ENCODE peak calls at places on chromosomes 6 and 20, in five cellular contexts. W, K, D, P and X are unnamed samples. For H3K36me3, the result is how much of the 10 kb centered on the place peaks cover.

GRCh38 chr6:37624121-37624520 is 73.6 kb downstream of the MDGA1 start:
- DNase-seq in W (no peak), K (no peak), D (no peak), P (no peak), X (no peak)

GRCh38 chr6:54621285-54621684 is 225.3 kb upstream of the FAM83B start:
- DNase-seq in W (no peak), K (no peak), D (no peak), P (no peak), X (no peak)

GRCh38 chr20:48751871-48752270 is 75.9 kb downstream of the PREX1 start:
- DNase-seq in W (no peak), K (peak), D (no peak), P (no peak), X (no peak)

GRCh38 chr6:119209452-119210205 is 131.2 kb upstream of the FAM184A start:
- DNase-seq in W (no peak), K (no peak), D (no peak), P (no peak), X (no peak)

GRCh38 chr6:17493286-17493685 is 99.9 kb downstream of the CAP2 start:
- DNase-seq in W (no peak), K (no peak), D (no peak), P (no peak), X (no peak)

GRCh38 chr6:5671162-5671561 is 335.6 kb downstream of the NRN1 start:
- DNase-seq in W (no peak), K (no peak), D (no peak), P (no peak), X (peak)

GRCh38 chr6:107657755-107658461 is 166.2 kb downstream of the SCML4 start:
- DNase-seq in W (no peak), K (peak), D (peak), P (peak), X (no peak)

GRCh38 chr6:107101661-107102413 is 13.5 kb downstream of the BEND3 start:
- DNase-seq in W (no peak), K (peak), D (no peak), P (no peak), X (no peak)

GRCh38 chr6:32868257-32868788 is 14.3 kb downstream of the PSMB9 start:
- DNase-seq in W (no peak), K (peak), D (peak), P (peak), X (peak)

GRCh38 chr6:150580489-150580888 is 19.2 kb upstream of the PLEKHG1 start:
- DNase-seq in W (no peak), K (no peak), D (no peak), P (no peak), X (no peak)

GRCh38 chr6:151705994-151706733 is 101.3 kb upstream of the ESR1 start:
- DNase-seq in W (no peak), K (no peak), D (no peak), P (no peak), X (no peak)

GRCh38 chr20:57476641-57477461 is 48.1 kb downstream of the CTCFL start:
- DNase-seq in W (no peak), K (no peak), D (no peak), P (peak), X (no peak)

GRCh38 chr20:35893942-35894341 is 60.4 kb downstream of the SCAND1 start:
- DNase-seq in W (no peak), K (no peak), D (no peak), P (no peak), X (no peak)

GRCh38 chr20:47876348-47877056 is 91.2 kb upstream of the SULF2 start:
- DNase-seq in W (no peak), K (no peak), D (no peak), P (no peak), X (no peak)

GRCh38 chr6:121881974-121882667 is 446.7 kb downstream of the GJA1 start:
- DNase-seq in W (no peak), K (no peak), D (no peak), P (no peak), X (no peak)

GRCh38 chr20:8361008-8361652 is 229.1 kb downstream of the PLCB1 start:
- DNase-seq in W (no peak), K (peak), D (no peak), P (no peak), X (no peak)

GRCh38 chr20:56953055-56953586 is 313.3 kb downstream of the BMP7 start:
- DNase-seq in W (no peak), K (no peak), D (no peak), P (no peak), X (no peak)

GRCh38 chr6:4433199-4433598 is 297.8 kb upstream of the ECI2 start:
- DNase-seq in W (no peak), K (no peak), D (no peak), P (no peak), X (no peak)

GRCh38 chr20:63116412-63117106 is 99.4 kb downstream of the YTHDF1 start:
- DNase-seq in W (no peak), K (no peak), D (no peak), P (no peak), X (no peak)

GRCh38 chr20:32971703-32972161 is 32.5 kb downstream of the SUN5 start:
- DNase-seq in W (no peak), K (peak), D (no peak), P (no peak), X (no peak)

GRCh38 chr20:63746766-63747315 is 7.3 kb downstream of the SLC2A4RG start:
- DNase-seq in W (no peak), K (no peak), D (no peak), P (no peak), X (no peak)

GRCh38 chr6:3195695-3196497 is 31.6 kb downstream of the TUBB2B start:
- DNase-seq in W (no peak), K (peak), D (no peak), P (no peak), X (no peak)

GRCh38 chr6:42378125-42378524 is 73.6 kb downstream of the TRERF1 start:
- DNase-seq in W (no peak), K (no peak), D (no peak), P (no peak), X (no peak)

GRCh38 chr6:10338151-10338550 is 76.7 kb downstream of the TFAP2A start:
- DNase-seq in W (no peak), K (no peak), D (no peak), P (no peak), X (no peak)

GRCh38 chr6:106461084-106461483 is 100.6 kb downstream of the CRYBG1 start:
- DNase-seq in W (no peak), K (no peak), D (no peak), P (no peak), X (no peak)

GRCh38 chr6:169240125-169240524 is 13.5 kb downstream of the THBS2 start:
- DNase-seq in W (no peak), K (no peak), D (no peak), P (no peak), X (no peak)

GRCh38 chr20:10861086-10861485 is 187.3 kb upstream of the JAG1 start:
- DNase-seq in W (no peak), K (no peak), D (no peak), P (no peak), X (no peak)

GRCh38 chr6:35047265-35048011 is 93.7 kb downstream of the TCP11 start:
- DNase-seq in W (no peak), K (no peak), D (no peak), P (peak), X (no peak)

GRCh38 chr6:75436869-75437268 is 56.7 kb downstream of the FILIP1 start:
- DNase-seq in W (no peak), K (no peak), D (no peak), P (peak), X (no peak)

GRCh38 chr20:53750827-53751393 is 157.3 kb upstream of the ZNF217 start:
- DNase-seq in W (no peak), K (peak), D (no peak), P (no peak), X (peak)

GRCh38 chr6:4774715-4775590 is 1.3 kb upstream of the CDYL start:
- DNase-seq in W (no peak), K (no peak), D (peak), P (peak), X (no peak)

GRCh38 chr6:3848380-3848779 is 793 bp upstream of the FAM50B start:
- DNase-seq in W (no peak), K (no peak), D (no peak), P (no peak), X (no peak)

GRCh38 chr6:70834520-70834919 is 122.3 kb downstream of the B3GAT2 start:
- DNase-seq in W (no peak), K (no peak), D (no peak), P (no peak), X (no peak)

GRCh38 chr6:135675862-135676261 is 175.6 kb upstream of the PDE7B start:
- DNase-seq in W (no peak), K (peak), D (no peak), P (no peak), X (peak)

GRCh38 chr6:95489185-95489863 is 88.0 kb upstream of the MANEA start:
- DNase-seq in W (no peak), K (no peak), D (no peak), P (no peak), X (no peak)

GRCh38 chr6:101181006-101181405 is 212.5 kb upstream of the GRIK2 start:
- DNase-seq in W (no peak), K (no peak), D (no peak), P (no peak), X (no peak)

GRCh38 chr6:137013738-137014602 is 30.8 kb downstream of the IL20RA start:
- DNase-seq in W (no peak), K (peak), D (no peak), P (no peak), X (peak)

GRCh38 chr6:143248359-143248758 is 187.7 kb downstream of the AIG1 start:
- DNase-seq in W (no peak), K (no peak), D (no peak), P (no peak), X (no peak)

GRCh38 chr6:68729377-68729903 is 94.4 kb downstream of the ADGRB3 start:
- DNase-seq in W (no peak), K (no peak), D (no peak), P (no peak), X (no peak)

DNA sequence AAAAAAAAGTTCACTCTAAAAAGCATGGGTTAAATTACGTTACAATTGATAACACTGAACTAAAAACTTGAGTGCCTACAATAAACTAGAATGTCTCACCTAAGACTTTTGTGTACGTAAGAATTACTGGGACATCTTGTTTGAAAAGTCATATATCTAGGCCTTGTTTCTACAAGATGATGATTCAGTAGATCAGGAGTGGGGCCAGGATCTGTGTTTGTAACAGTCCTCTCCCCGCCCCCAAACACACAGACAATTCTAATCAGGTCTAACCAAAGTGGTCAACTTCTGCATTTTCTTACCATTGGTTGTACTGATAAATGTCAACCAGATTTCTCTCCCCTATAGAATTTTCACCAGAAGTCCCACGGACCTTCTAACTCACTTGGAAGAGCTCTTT is 56.9 kb downstream of the RAMACL start:
- DNase-seq in W (no peak), K (no peak), D (no peak), P (no peak), X (no peak)
- H3K36me3 ChIP-seq in W (under half), K (under half), D (under half), P (under half), X (under half)

GRCh38 chr20:38372830-38373229 is 26.5 kb downstream of the LBP start:
- DNase-seq in W (no peak), K (no peak), D (no peak), P (no peak), X (no peak)

GRCh38 chr20:38373898-38374297 is 27.6 kb downstream of the LBP start:
- DNase-seq in W (no peak), K (no peak), D (no peak), P (no peak), X (no peak)

GRCh38 chr20:38373231-38373867 is 27.1 kb downstream of the LBP start:
- DNase-seq in W (no peak), K (no peak), D (no peak), P (peak), X (no peak)

GRCh38 chr20:38369387-38369786 is 23.1 kb downstream of the LBP start:
- DNase-seq in W (no peak), K (peak), D (no peak), P (no peak), X (no peak)
- H3K36me3 ChIP-seq in W (under half), K (under half), D (under half), P (under half), X (under half)

GRCh38 chr20:17889226-17889625 is 79.4 kb downstream of the SNX5 start:
- DNase-seq in W (no peak), K (no peak), D (no peak), P (no peak), X (no peak)
- H3K36me3 ChIP-seq in W (under half), K (under half), D (under half), P (under half), X (under half)

GRCh38 chr20:38762174-38762573 is 13.9 kb downstream of the ACTR5 start:
- DNase-seq in W (no peak), K (no peak), D (no peak), P (no peak), X (no peak)
- H3K36me3 ChIP-seq in W (under half), K (half or more), D (under half), P (under half), X (half or more)

GRCh38 chr20:1169224-1169623 is 15.6 kb downstream of the TMEM74B start:
- DNase-seq in W (no peak), K (no peak), D (no peak), P (no peak), X (no peak)
- H3K36me3 ChIP-seq in W (half or more), K (half or more), D (half or more), P (half or more), X (under half)

DNA sequence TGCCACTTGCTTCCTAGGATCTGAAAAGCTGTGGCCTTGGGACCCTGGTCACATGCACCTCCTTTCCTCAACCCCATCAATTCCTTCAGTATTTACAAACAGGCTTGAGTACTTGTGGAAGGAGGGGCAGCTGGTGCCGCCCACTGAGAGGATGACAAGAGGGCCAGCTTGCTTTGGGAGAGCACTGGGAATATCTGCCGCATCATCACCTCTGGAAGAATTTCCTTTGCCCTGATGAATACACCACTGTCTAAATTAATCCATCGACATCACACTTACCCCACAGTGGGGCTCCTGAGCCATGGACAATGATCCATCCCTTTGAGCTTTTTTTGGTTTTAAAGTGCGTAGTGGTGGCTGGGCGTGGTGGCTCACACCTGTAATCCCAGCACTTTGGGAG is 25.9 kb downstream of the TBC1D20 start:
- DNase-seq in W (no peak), K (no peak), D (no peak), P (no peak), X (no peak)
- H3K36me3 ChIP-seq in W (half or more), K (half or more), D (half or more), P (half or more), X (half or more)

GRCh38 chr20:58991720-58992119 is 10.7 kb downstream of the NELFCD start:
- DNase-seq in W (no peak), K (no peak), D (no peak), P (no peak), X (no peak)
- H3K36me3 ChIP-seq in W (half or more), K (half or more), D (half or more), P (half or more), X (half or more)

GRCh38 chr20:44983095-44983674 is 16.9 kb downstream of the STK4 start:
- DNase-seq in W (no peak), K (no peak), D (no peak), P (no peak), X (no peak)

GRCh38 chr20:44993343-44993742 is 27.0 kb downstream of the STK4 start:
- DNase-seq in W (no peak), K (no peak), D (no peak), P (no peak), X (no peak)

GRCh38 chr20:44990425-44990824 is 24.1 kb downstream of the STK4 start:
- DNase-seq in W (no peak), K (no peak), D (no peak), P (peak), X (no peak)

GRCh38 chr20:44990957-44991356 is 24.6 kb downstream of the STK4 start:
- DNase-seq in W (no peak), K (no peak), D (no peak), P (no peak), X (no peak)

GRCh38 chr20:44988772-44989171 is 22.5 kb downstream of the STK4 start:
- DNase-seq in W (no peak), K (no peak), D (no peak), P (no peak), X (no peak)
- H3K36me3 ChIP-seq in W (under half), K (half or more), D (under half), P (under half), X (under half)